ENCODE peak calls at places on chromosomes 2 and 18, in ten cellular contexts. One of them, this sample, is unnamed.

GRCh38 chr18:36176739-36177138 is 10.6 kb upstream of the MOCOS start:
- DNase-seq in upper lobe of left lung: no peak
- DNase-seq in GM23338: no peak
- DNase-seq in prostate gland: no peak
- DNase-seq in Panc1: no peak
- DNase-seq in suprapubic skin: no peak
- DNase-seq in esophagus muscularis mucosa: no peak
- DNase-seq in breast epithelium: no peak
- DNase-seq in HCT116: no peak
- DNase-seq in HepG2: no peak
- DNase-seq in this sample: no peak

GRCh38 chr18:75923169-75923568 is 495.7 kb upstream of the SMIM21 start:
- DNase-seq in esophagus muscularis mucosa: peak; percentile 95
- DNase-seq in HepG2: no peak
- DNase-seq in Panc1: no peak
- DNase-seq in suprapubic skin: no peak
- DNase-seq in GM23338: no peak
- DNase-seq in HCT116: peak; percentile 10
- DNase-seq in upper lobe of left lung: no peak
- DNase-seq in breast epithelium: peak; percentile 71
- DNase-seq in prostate gland: peak; percentile 87
- DNase-seq in this sample: no peak

GRCh38 chr2:136402281-136402680 is 284.3 kb upstream of the CXCR4 start:
- DNase-seq in GM23338: no peak
- DNase-seq in Panc1: no peak
- DNase-seq in upper lobe of left lung: no peak
- DNase-seq in HepG2: no peak
- DNase-seq in esophagus muscularis mucosa: no peak
- DNase-seq in HCT116: no peak
- DNase-seq in prostate gland: no peak
- DNase-seq in breast epithelium: no peak
- DNase-seq in suprapubic skin: no peak
- DNase-seq in this sample: no peak

GRCh38 chr2:195646424-195646823 is 10.6 kb upstream of the SLC39A10 start:
- DNase-seq in GM23338: peak; percentile 73
- DNase-seq in prostate gland: no peak
- DNase-seq in HCT116: no peak
- DNase-seq in Panc1: no peak
- DNase-seq in breast epithelium: no peak
- DNase-seq in esophagus muscularis mucosa: no peak
- DNase-seq in suprapubic skin: no peak
- DNase-seq in HepG2: no peak
- DNase-seq in upper lobe of left lung: no peak
- DNase-seq in this sample: no peak

GRCh38 chr18:64854112-64854511 is 705.2 kb upstream of the LINC00305 start:
- DNase-seq in breast epithelium: no peak
- DNase-seq in GM23338: no peak
- DNase-seq in HCT116: no peak
- DNase-seq in suprapubic skin: no peak
- DNase-seq in esophagus muscularis mucosa: no peak
- DNase-seq in prostate gland: no peak
- DNase-seq in HepG2: no peak
- DNase-seq in upper lobe of left lung: no peak
- DNase-seq in Panc1: no peak
- DNase-seq in this sample: no peak

GRCh38 chr2:160908157-160908556 is 252.1 kb upstream of the TANK start:
- DNase-seq in GM23338: no peak
- DNase-seq in upper lobe of left lung: no peak
- DNase-seq in esophagus muscularis mucosa: no peak
- DNase-seq in breast epithelium: no peak
- DNase-seq in prostate gland: no peak
- DNase-seq in HepG2: no peak
- DNase-seq in Panc1: no peak
- DNase-seq in suprapubic skin: no peak
- DNase-seq in HCT116: no peak
- DNase-seq in this sample: no peak

GRCh38 chr18:48961547-48961946 is 10.8 kb upstream of the SMAD7 start:
- DNase-seq in suprapubic skin: no peak
- DNase-seq in esophagus muscularis mucosa: no peak
- DNase-seq in prostate gland: no peak
- DNase-seq in upper lobe of left lung: no peak
- DNase-seq in Panc1: no peak
- DNase-seq in breast epithelium: no peak
- DNase-seq in GM23338: no peak
- DNase-seq in HCT116: no peak
- DNase-seq in HepG2: no peak
- DNase-seq in this sample: peak; percentile 1

GRCh38 chr2:201618744-201619654 is 24.3 kb downstream of the TMEM237 start:
- DNase-seq in HCT116: no peak
- DNase-seq in breast epithelium: no peak
- DNase-seq in suprapubic skin: peak; percentile 82
- DNase-seq in upper lobe of left lung: peak; percentile 93
- DNase-seq in esophagus muscularis mucosa: no peak
- DNase-seq in prostate gland: peak; percentile 23
- DNase-seq in HepG2: no peak
- DNase-seq in Panc1: no peak
- DNase-seq in GM23338: peak; percentile 77
- DNase-seq in this sample: peak; percentile 81

GRCh38 chr2:203934006-203934632 is 2.4 kb upstream of the ICOS start:
- DNase-seq in GM23338: no peak
- DNase-seq in upper lobe of left lung: no peak
- DNase-seq in HCT116: no peak
- DNase-seq in suprapubic skin: no peak
- DNase-seq in prostate gland: no peak
- DNase-seq in esophagus muscularis mucosa: no peak
- DNase-seq in breast epithelium: no peak
- DNase-seq in HepG2: no peak
- DNase-seq in Panc1: no peak
- DNase-seq in this sample: no peak

GRCh38 chr2:207173651-207174050 is 7.9 kb upstream of the KLF7 start:
- DNase-seq in HCT116: no peak
- DNase-seq in Panc1: no peak
- DNase-seq in breast epithelium: no peak
- DNase-seq in HepG2: no peak
- DNase-seq in suprapubic skin: no peak
- DNase-seq in prostate gland: no peak
- DNase-seq in upper lobe of left lung: no peak
- DNase-seq in esophagus muscularis mucosa: no peak
- DNase-seq in GM23338: no peak
- DNase-seq in this sample: no peak

GRCh38 chr2:86280191-86280667 is 57.2 kb downstream of the REEP1 start:
- DNase-seq in upper lobe of left lung: no peak
- DNase-seq in suprapubic skin: no peak
- DNase-seq in prostate gland: no peak
- DNase-seq in Panc1: no peak
- DNase-seq in esophagus muscularis mucosa: peak; percentile 92
- DNase-seq in GM23338: no peak
- DNase-seq in HepG2: no peak
- DNase-seq in breast epithelium: no peak
- DNase-seq in HCT116: no peak
- DNase-seq in this sample: no peak
- TF ChIP-seq POLR2AphosphoS5 in upper lobe of left lung: no peak
- TF ChIP-seq POLR2AphosphoS5 in suprapubic skin: no peak
- TF ChIP-seq POLR2AphosphoS5 in prostate gland: no peak
- TF ChIP-seq POLR2AphosphoS5 in Panc1: no peak
- TF ChIP-seq POLR2AphosphoS5 in esophagus muscularis mucosa: peak; percentile 58
- TF ChIP-seq POLR2AphosphoS5 in GM23338: no peak
- TF ChIP-seq POLR2AphosphoS5 in HepG2: no peak
- TF ChIP-seq POLR2AphosphoS5 in breast epithelium: no peak
- TF ChIP-seq POLR2AphosphoS5 in HCT116: no peak
- TF ChIP-seq POLR2AphosphoS5 in this sample: no peak

GRCh38 chr18:45050712-45051639 is 370.3 kb downstream of the SETBP1 start:
- DNase-seq in Panc1: peak; percentile 32
- DNase-seq in HCT116: no peak
- DNase-seq in esophagus muscularis mucosa: no peak
- DNase-seq in upper lobe of left lung: no peak
- DNase-seq in GM23338: no peak
- DNase-seq in breast epithelium: no peak
- DNase-seq in HepG2: no peak
- DNase-seq in suprapubic skin: no peak
- DNase-seq in prostate gland: no peak
- DNase-seq in this sample: no peak
- TF ChIP-seq POLR2AphosphoS5 in Panc1: no peak
- TF ChIP-seq POLR2AphosphoS5 in HCT116: no peak
- TF ChIP-seq POLR2AphosphoS5 in esophagus muscularis mucosa: no peak
- TF ChIP-seq POLR2AphosphoS5 in upper lobe of left lung: no peak
- TF ChIP-seq POLR2AphosphoS5 in GM23338: no peak
- TF ChIP-seq POLR2AphosphoS5 in breast epithelium: no peak
- TF ChIP-seq POLR2AphosphoS5 in HepG2: no peak
- TF ChIP-seq POLR2AphosphoS5 in suprapubic skin: no peak
- TF ChIP-seq POLR2AphosphoS5 in prostate gland: peak; percentile 30
- TF ChIP-seq POLR2AphosphoS5 in this sample: no peak

GRCh38 chr18:78980279-78980771 is 707 bp downstream of the SALL3 start:
- DNase-seq in Panc1: no peak
- DNase-seq in GM23338: peak; percentile 52
- DNase-seq in suprapubic skin: no peak
- DNase-seq in esophagus muscularis mucosa: no peak
- DNase-seq in upper lobe of left lung: peak; percentile 76
- DNase-seq in HCT116: no peak
- DNase-seq in HepG2: no peak
- DNase-seq in prostate gland: no peak
- DNase-seq in breast epithelium: no peak
- DNase-seq in this sample: no peak

GRCh38 chr18:78979058-78979680 is 449 bp upstream of the SALL3 start:
- DNase-seq in HCT116: no peak
- DNase-seq in breast epithelium: no peak
- DNase-seq in suprapubic skin: no peak
- DNase-seq in Panc1: no peak
- DNase-seq in GM23338: peak; percentile 75
- DNase-seq in HepG2: no peak
- DNase-seq in esophagus muscularis mucosa: no peak
- DNase-seq in upper lobe of left lung: peak; percentile 74
- DNase-seq in prostate gland: peak; percentile 76
- DNase-seq in this sample: no peak

GRCh38 chr18:78978336-78979057 is 1.1 kb upstream of the SALL3 start:
- DNase-seq in HCT116: no peak
- DNase-seq in suprapubic skin: no peak
- DNase-seq in prostate gland: no peak
- DNase-seq in GM23338: peak; percentile 60
- DNase-seq in breast epithelium: no peak
- DNase-seq in esophagus muscularis mucosa: no peak
- DNase-seq in Panc1: no peak
- DNase-seq in HepG2: no peak
- DNase-seq in upper lobe of left lung: peak; percentile 74
- DNase-seq in this sample: no peak

GRCh38 chr18:78980777-78981651 is 1.4 kb downstream of the SALL3 start:
- DNase-seq in GM23338: peak; percentile 34
- DNase-seq in prostate gland: no peak
- DNase-seq in Panc1: no peak
- DNase-seq in suprapubic skin: no peak
- DNase-seq in upper lobe of left lung: peak; percentile 71
- DNase-seq in HCT116: no peak
- DNase-seq in breast epithelium: no peak
- DNase-seq in esophagus muscularis mucosa: no peak
- DNase-seq in HepG2: no peak
- DNase-seq in this sample: no peak

DNA sequence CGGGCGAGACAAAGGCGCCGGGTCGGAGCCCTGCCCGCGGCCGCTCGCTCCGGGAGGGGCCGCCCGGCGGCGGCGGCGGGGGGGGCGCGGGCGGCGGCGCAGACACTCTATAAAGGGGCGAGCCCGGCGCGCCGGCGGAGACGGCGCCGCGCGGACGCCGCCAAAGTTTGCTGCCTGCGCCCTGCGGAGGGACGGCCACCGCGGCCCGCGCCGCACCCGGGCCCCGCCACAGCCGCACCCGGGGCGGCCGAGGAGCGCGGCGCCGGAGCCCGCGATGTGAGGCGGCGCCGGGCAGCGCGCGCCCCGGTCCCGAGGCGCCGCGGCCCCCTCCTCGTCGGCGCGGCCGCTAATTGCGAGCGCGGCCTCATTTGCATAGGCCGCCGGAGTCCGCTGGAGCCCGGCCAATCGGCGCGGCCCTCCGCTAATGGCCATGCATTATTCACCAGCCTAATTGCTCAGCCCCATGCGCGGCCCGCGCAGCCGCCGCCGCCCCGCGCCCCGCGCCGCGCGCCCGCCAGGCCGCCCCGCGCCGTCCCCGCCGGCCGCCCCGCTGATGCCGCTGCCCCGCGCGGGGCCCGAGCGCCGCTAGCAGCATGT is at the start of gene SALL3:
- DNase-seq in suprapubic skin: no peak
- DNase-seq in GM23338: peak; percentile 74
- DNase-seq in HepG2: no peak
- DNase-seq in Panc1: no peak
- DNase-seq in esophagus muscularis mucosa: no peak
- DNase-seq in prostate gland: no peak
- DNase-seq in HCT116: no peak
- DNase-seq in breast epithelium: no peak
- DNase-seq in upper lobe of left lung: peak; percentile 46
- DNase-seq in this sample: no peak
- TF ChIP-seq POLR2AphosphoS5 in suprapubic skin: no peak
- TF ChIP-seq POLR2AphosphoS5 in GM23338: no peak
- TF ChIP-seq POLR2AphosphoS5 in HepG2: no peak
- TF ChIP-seq POLR2AphosphoS5 in Panc1: no peak
- TF ChIP-seq POLR2AphosphoS5 in esophagus muscularis mucosa: no peak
- TF ChIP-seq POLR2AphosphoS5 in prostate gland: no peak
- TF ChIP-seq POLR2AphosphoS5 in HCT116: no peak
- TF ChIP-seq POLR2AphosphoS5 in breast epithelium: no peak
- TF ChIP-seq POLR2AphosphoS5 in upper lobe of left lung: no peak
- TF ChIP-seq POLR2AphosphoS5 in this sample: no peak

GRCh38 chr2:16261791-16262190 is 321.4 kb downstream of the MYCN start:
- DNase-seq in Panc1: no peak
- DNase-seq in upper lobe of left lung: no peak
- DNase-seq in prostate gland: no peak
- DNase-seq in HepG2: no peak
- DNase-seq in GM23338: peak; percentile 5
- DNase-seq in breast epithelium: no peak
- DNase-seq in esophagus muscularis mucosa: no peak
- DNase-seq in suprapubic skin: no peak
- DNase-seq in HCT116: no peak
- DNase-seq in this sample: no peak

GRCh38 chr2:16263241-16263890 is 323.0 kb downstream of the MYCN start:
- DNase-seq in suprapubic skin: no peak
- DNase-seq in GM23338: no peak
- DNase-seq in upper lobe of left lung: no peak
- DNase-seq in HCT116: no peak
- DNase-seq in Panc1: no peak
- DNase-seq in prostate gland: no peak
- DNase-seq in esophagus muscularis mucosa: no peak
- DNase-seq in HepG2: no peak
- DNase-seq in breast epithelium: no peak
- DNase-seq in this sample: no peak

GRCh38 chr2:16264491-16264890 is 324.1 kb downstream of the MYCN start:
- DNase-seq in HCT116: no peak
- DNase-seq in suprapubic skin: no peak
- DNase-seq in breast epithelium: no peak
- DNase-seq in esophagus muscularis mucosa: no peak
- DNase-seq in prostate gland: no peak
- DNase-seq in Panc1: no peak
- DNase-seq in HepG2: no peak
- DNase-seq in upper lobe of left lung: no peak
- DNase-seq in GM23338: no peak
- DNase-seq in this sample: no peak

GRCh38 chr2:16261071-16261470 is 320.7 kb downstream of the MYCN start:
- DNase-seq in suprapubic skin: no peak
- DNase-seq in HepG2: no peak
- DNase-seq in esophagus muscularis mucosa: no peak
- DNase-seq in prostate gland: no peak
- DNase-seq in breast epithelium: no peak
- DNase-seq in HCT116: no peak
- DNase-seq in Panc1: no peak
- DNase-seq in upper lobe of left lung: no peak
- DNase-seq in GM23338: no peak
- DNase-seq in this sample: no peak

GRCh38 chr2:16262516-16263178 is 322.3 kb downstream of the MYCN start:
- DNase-seq in prostate gland: no peak
- DNase-seq in HCT116: no peak
- DNase-seq in suprapubic skin: no peak
- DNase-seq in Panc1: no peak
- DNase-seq in breast epithelium: no peak
- DNase-seq in HepG2: no peak
- DNase-seq in esophagus muscularis mucosa: no peak
- DNase-seq in GM23338: no peak
- DNase-seq in upper lobe of left lung: no peak
- DNase-seq in this sample: no peak
- TF ChIP-seq POLR2AphosphoS5 in prostate gland: no peak
- TF ChIP-seq POLR2AphosphoS5 in HCT116: no peak
- TF ChIP-seq POLR2AphosphoS5 in suprapubic skin: no peak
- TF ChIP-seq POLR2AphosphoS5 in Panc1: no peak
- TF ChIP-seq POLR2AphosphoS5 in breast epithelium: no peak
- TF ChIP-seq POLR2AphosphoS5 in HepG2: no peak
- TF ChIP-seq POLR2AphosphoS5 in esophagus muscularis mucosa: no peak
- TF ChIP-seq POLR2AphosphoS5 in GM23338: no peak
- TF ChIP-seq POLR2AphosphoS5 in upper lobe of left lung: no peak
- TF ChIP-seq POLR2AphosphoS5 in this sample: no peak